ENCODE peak calls at places on chromosomes 13 and 19, in nine cellular contexts. D is T-cell; P is uterus; E is NCI-H1105 treated with DMSO at 0.1 percent for 48 hours; M is activated naive CD4-positive, alpha-beta T cell treated with anti-CD3 and anti-CD28 coated beads, Interleukin-2, amount 10 ng/mL, durations not matched to agents 7 days and 5 days; O is AG08396; B is activated naive CD8-positive, alpha-beta T cell treated with anti-CD3 and anti-CD28 coated beads, Interleukin-2, amount 50 U/mL, for 24 hours; Y is Peyer's patch; A is HCT116. T is an unnamed sample.

GRCh38 chr13:95601906-95602305 is 42.6 kb downstream of the DZIP1 start:
- DNase-seq in D (no peak), P (no peak), E (no peak), M (no peak), O (no peak), B (no peak), Y (no peak), A (no peak), T (no peak)

GRCh38 chr19:54172764-54173699 is at the start of gene TMC4:
- DNase-seq in D (no peak), P (no peak), E (peak), M (peak), O (peak), B (no peak), Y (peak), A (peak), T (no peak)

GRCh38 chr13:109862627-109863026 is 76.2 kb upstream of the IRS2 start:
- DNase-seq in D (no peak), P (no peak), E (no peak), M (no peak), O (peak), B (no peak), Y (no peak), A (peak), T (no peak)

GRCh38 chr13:29567411-29567810 is 28.1 kb downstream of the SLC7A1 start:
- DNase-seq in D (no peak), P (no peak), E (no peak), M (no peak), O (no peak), B (no peak), Y (no peak), A (no peak), T (no peak)

GRCh38 chr19:48514123-48514458 is 2.5 kb upstream of the LMTK3 start:
- DNase-seq in D (no peak), P (no peak), E (no peak), M (no peak), O (no peak), B (no peak), Y (no peak), A (no peak), T (no peak)

GRCh38 chr19:33604651-33605050 is 17.1 kb upstream of the CHST8 start:
- DNase-seq in D (no peak), P (no peak), E (no peak), M (no peak), O (no peak), B (no peak), Y (no peak), A (no peak), T (no peak)

GRCh38 chr19:28555317-28555716 is 657.6 kb downstream of the UQCRFS1 start:
- DNase-seq in D (no peak), P (no peak), E (no peak), M (no peak), O (no peak), B (no peak), Y (no peak), A (no peak), T (no peak)

GRCh38 chr19:39138221-39139211 is 12.9 kb downstream of the PAK4 start:
- DNase-seq in D (no peak), P (no peak), E (peak), M (no peak), O (no peak), B (no peak), Y (no peak), A (no peak), T (no peak)

GRCh38 chr13:109454167-109454917 is 332.0 kb downstream of the IRS2 start:
- DNase-seq in D (no peak), P (no peak), E (no peak), M (no peak), O (peak), B (no peak), Y (no peak), A (no peak), T (no peak)

GRCh38 chr19:43229315-43229714 is 23.9 kb upstream of the PSG4 start:
- DNase-seq in D (no peak), P (no peak), E (no peak), M (no peak), O (no peak), B (no peak), Y (no peak), A (peak), T (no peak)

GRCh38 chr13:65966991-65967451 is 1263.1 kb downstream of the PCDH9 start:
- DNase-seq in D (no peak), P (no peak), E (no peak), M (no peak), O (peak), B (no peak), Y (no peak), A (peak), T (peak)

GRCh38 chr19:7355151-7355845 is 6.6 kb downstream of the ARHGEF18 start:
- DNase-seq in D (no peak), P (peak), E (no peak), M (no peak), O (peak), B (no peak), Y (no peak), A (no peak), T (no peak)

GRCh38 chr19:46056536-46056935 is 15.7 kb upstream of the IGFL4 start:
- DNase-seq in D (no peak), P (no peak), E (peak), M (no peak), O (no peak), B (no peak), Y (no peak), A (no peak), T (no peak)

GRCh38 chr19:28475525-28475924 is 737.4 kb downstream of the UQCRFS1 start:
- DNase-seq in D (no peak), P (no peak), E (no peak), M (no peak), O (no peak), B (no peak), Y (no peak), A (no peak), T (no peak)

GRCh38 chr13:110610955-110611595 is 4.3 kb upstream of the NAXD start:
- DNase-seq in D (no peak), P (no peak), E (no peak), M (no peak), O (no peak), B (no peak), Y (no peak), A (no peak), T (peak)

GRCh38 chr19:6674868-6675305 is 4.9 kb upstream of the TNFSF14 start:
- DNase-seq in D (peak), P (peak), E (no peak), M (peak), O (peak), B (peak), Y (peak), A (no peak), T (peak)

GRCh38 chr13:92838786-92839185 is 387.8 kb upstream of the GPC6 start:
- DNase-seq in D (no peak), P (no peak), E (no peak), M (no peak), O (peak), B (no peak), Y (no peak), A (no peak), T (peak)

GRCh38 chr13:36965767-36966166 is 33.4 kb downstream of the ALG5 start:
- DNase-seq in D (no peak), P (no peak), E (no peak), M (no peak), O (peak), B (no peak), Y (no peak), A (peak), T (no peak)

GRCh38 chr19:6736917-6737283 is 480 bp downstream of the GPR108 start:
- DNase-seq in D (no peak), P (no peak), E (no peak), M (no peak), O (no peak), B (no peak), Y (no peak), A (no peak), T (no peak)

GRCh38 chr19:49224856-49225255 is 67.3 kb downstream of the TRPM4 start:
- DNase-seq in D (no peak), P (no peak), E (peak), M (peak), O (peak), B (peak), Y (peak), A (peak), T (peak)

GRCh38 chr19:41377977-41378707 is 1.8 kb downstream of the TMEM91 start:
- DNase-seq in D (no peak), P (peak), E (no peak), M (no peak), O (no peak), B (no peak), Y (no peak), A (no peak), T (peak)

GRCh38 chr19:44712864-44713515 is 14.0 kb downstream of the CEACAM16 start:
- DNase-seq in D (no peak), P (no peak), E (no peak), M (no peak), O (no peak), B (no peak), Y (no peak), A (no peak), T (peak)

GRCh38 chr13:40494513-40494912 is 171.9 kb downstream of the FOXO1 start:
- DNase-seq in D (no peak), P (no peak), E (no peak), M (no peak), O (no peak), B (no peak), Y (no peak), A (no peak), T (no peak)

GRCh38 chr13:67416047-67416925 is 186.2 kb upstream of the PCDH9 start:
- DNase-seq in D (no peak), P (no peak), E (no peak), M (no peak), O (peak), B (no peak), Y (no peak), A (no peak), T (peak)

GRCh38 chr13:97276862-97277269 is 54.7 kb downstream of the MBNL2 start:
- DNase-seq in D (no peak), P (no peak), E (no peak), M (no peak), O (no peak), B (no peak), Y (no peak), A (no peak), T (peak)

GRCh38 chr19:1098177-1099051 is 3.2 kb upstream of the POLR2E start:
- DNase-seq in D (no peak), P (no peak), E (peak), M (no peak), O (no peak), B (no peak), Y (peak), A (no peak), T (no peak)

GRCh38 chr13:36839981-36840380 is 21.0 kb downstream of the RFXAP start:
- DNase-seq in D (no peak), P (no peak), E (peak), M (no peak), O (no peak), B (no peak), Y (no peak), A (no peak), T (no peak)

GRCh38 chr19:49149652-49150105 is 5.5 kb downstream of the HRC start:
- DNase-seq in D (no peak), P (peak), E (peak), M (no peak), O (peak), B (no peak), Y (peak), A (peak), T (no peak)

GRCh38 chr19:2811221-2811722 is 8.4 kb upstream of the ZNF554 start:
- DNase-seq in D (no peak), P (no peak), E (no peak), M (no peak), O (no peak), B (no peak), Y (peak), A (no peak), T (no peak)

GRCh38 chr19:46447006-46447405 is 18.3 kb upstream of the PNMA8C start:
- DNase-seq in D (no peak), P (no peak), E (no peak), M (no peak), O (no peak), B (no peak), Y (no peak), A (no peak), T (no peak)

GRCh38 chr13:52162279-52163101 is 3.1 kb upstream of the NEK3 start:
- DNase-seq in D (no peak), P (no peak), E (no peak), M (no peak), O (peak), B (no peak), Y (no peak), A (peak), T (no peak)

GRCh38 chr19:56066152-56067023 is 54.7 kb downstream of the ZNF787 start:
- DNase-seq in D (peak), P (peak), E (peak), M (peak), O (peak), B (peak), Y (peak), A (peak), T (peak)

GRCh38 chr13:73681779-73682178 is 452.4 kb downstream of the KLF12 start:
- DNase-seq in D (no peak), P (no peak), E (no peak), M (no peak), O (no peak), B (no peak), Y (no peak), A (no peak), T (no peak)

GRCh38 chr19:31658993-31659896 is 310.0 kb upstream of the TSHZ3 start:
- DNase-seq in D (no peak), P (no peak), E (no peak), M (no peak), O (no peak), B (no peak), Y (no peak), A (no peak), T (no peak)

GRCh38 chr19:45404557-45405434 is at the start of gene PPP1R13L:
- DNase-seq in D (no peak), P (peak), E (peak), M (peak), O (peak), B (peak), Y (peak), A (peak), T (peak)

GRCh38 chr13:99354371-99354951 is 47.3 kb upstream of the GPR183 start:
- DNase-seq in D (no peak), P (no peak), E (no peak), M (peak), O (no peak), B (no peak), Y (peak), A (no peak), T (peak)

GRCh38 chr13:110771194-110771593 is 57.7 kb downstream of the ING1 start:
- DNase-seq in D (no peak), P (peak), E (no peak), M (no peak), O (no peak), B (no peak), Y (no peak), A (no peak), T (peak)

GRCh38 chr19:2823646-2824045 is 4.0 kb downstream of the ZNF554 start:
- DNase-seq in D (no peak), P (no peak), E (no peak), M (no peak), O (no peak), B (no peak), Y (no peak), A (no peak), T (no peak)

GRCh38 chr13:112184851-112185371 is 118.0 kb downstream of the SOX1 start:
- DNase-seq in D (no peak), P (no peak), E (no peak), M (no peak), O (no peak), B (no peak), Y (peak), A (no peak), T (no peak)

GRCh38 chr13:49749852-49750251 is 42.6 kb downstream of the KPNA3 start:
- DNase-seq in D (no peak), P (no peak), E (no peak), M (no peak), O (peak), B (no peak), Y (no peak), A (no peak), T (no peak)

T was measured in GM12865.